ENCODE peak calls at places on chromosomes 4 and X, in six cellular contexts. B, Q, L, V, S and X are unnamed samples.

GRCh38 chr4:40940317-40940720 is 190.6 kb downstream of the NSUN7 start:
- DNase-seq in V (no peak), B (no peak), S (no peak), L (no peak), Q (no peak), X (no peak)

GRCh38 chr4:184313710-184314659 is 96.3 kb upstream of the ENPP6 start:
- DNase-seq in S (peak), V (no peak), Q (no peak), L (no peak), B (peak), X (no peak)

GRCh38 chr4:22857411-22857810 is 164.7 kb downstream of the GBA3 start:
- DNase-seq in B (no peak), L (no peak), S (no peak), Q (no peak), V (no peak), X (no peak)

GRCh38 chr4:38046735-38047487 is 86.7 kb downstream of the PTTG2 start:
- DNase-seq in L (peak), S (no peak), B (peak), V (no peak), Q (no peak), X (peak)

GRCh38 chrX:25536307-25536970 is 520.7 kb upstream of the ARX start:
- DNase-seq in V (no peak), L (no peak), B (no peak), Q (no peak), S (no peak), X (no peak)

GRCh38 chrX:119753639-119754257 is 4.6 kb upstream of the SOWAHD start:
- DNase-seq in L (peak), B (peak), S (peak), V (no peak), Q (peak), X (no peak)

GRCh38 chr4:76699911-76700310 is 198.0 kb downstream of the SOWAHB start:
- DNase-seq in S (no peak), Q (no peak), L (no peak), V (no peak), B (no peak), X (no peak)

GRCh38 chr4:114180481-114180880 is 201.0 kb upstream of the ARSJ start:
- DNase-seq in Q (peak), L (peak), S (peak), V (peak), B (peak), X (peak)

GRCh38 chrX:152915541-152916241 is 17.8 kb downstream of the ZNF185 start:
- DNase-seq in S (peak), V (no peak), B (peak), L (peak), Q (peak), X (no peak)

GRCh38 chr4:145679991-145680455 is at the start of gene C4orf51:
- DNase-seq in S (no peak), Q (peak), L (peak), B (no peak), V (no peak), X (no peak)

GRCh38 chr4:30719363-30720020 is 677 bp upstream of the PCDH7 start:
- DNase-seq in L (peak), B (peak), S (peak), Q (peak), V (no peak), X (peak)

GRCh38 chr4:41377196-41377595 is 120.5 kb downstream of the UCHL1 start:
- DNase-seq in V (no peak), S (no peak), B (no peak), L (no peak), Q (no peak), X (no peak)

DNA sequence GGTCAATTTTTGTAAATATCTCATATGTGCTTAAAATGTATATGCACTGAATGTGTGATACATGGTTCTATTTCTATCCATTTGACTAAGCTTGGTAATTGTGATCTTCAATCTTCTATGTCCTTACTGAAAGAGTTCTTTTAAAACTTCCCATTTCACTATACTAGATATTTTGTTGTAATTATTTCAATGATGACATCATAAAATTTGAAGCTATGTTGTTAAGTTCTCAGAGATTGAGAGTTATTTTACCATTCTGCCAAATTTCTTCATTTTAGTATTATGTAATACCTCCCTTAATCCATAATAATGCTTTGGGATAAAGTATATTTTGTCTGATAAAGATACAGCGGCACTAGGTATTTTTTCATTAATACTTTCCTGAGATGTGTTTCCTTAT is 1307.3 kb downstream of the RPA4 start:
- DNase-seq in V (no peak), Q (no peak), B (no peak), L (no peak), S (no peak), X (no peak)
- H3K14ac ChIP-seq in V (no peak), Q (no peak), B (no peak), L (no peak), S (no peak), X (no peak)

GRCh38 chr4:81550005-81550896 is 78.5 kb upstream of the RASGEF1B start:
- DNase-seq in L (no peak), B (no peak), Q (no peak), S (no peak), V (no peak), X (no peak)
- H3K14ac ChIP-seq in L (no peak), B (peak), Q (no peak), S (no peak), V (no peak), X (no peak)

GRCh38 chr4:16809064-16809463 is 89.4 kb downstream of the LDB2 start:
- DNase-seq in L (no peak), S (no peak), Q (no peak), B (no peak), V (no peak), X (no peak)
- H3K14ac ChIP-seq in L (no peak), S (no peak), Q (no peak), B (no peak), V (no peak), X (no peak)

DNA sequence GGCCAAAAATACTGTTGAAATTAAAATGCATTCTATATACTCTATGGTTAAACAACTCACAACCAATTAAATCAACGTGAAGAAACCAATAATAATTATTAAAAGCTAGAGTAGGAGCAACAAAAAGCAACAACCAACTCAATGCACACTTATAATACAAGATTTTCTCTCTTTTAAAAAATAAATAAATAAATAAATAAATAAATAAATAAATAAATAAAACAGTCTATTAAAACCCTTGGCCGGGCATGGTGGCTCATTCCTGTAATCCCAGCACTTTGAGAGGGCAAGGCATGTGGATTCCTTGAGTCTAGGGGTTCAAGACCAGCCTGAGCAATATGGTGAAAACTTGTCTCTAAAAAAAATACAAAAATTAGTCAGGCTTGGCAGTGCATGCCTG is 62.7 kb downstream of the ENOX2 start:
- DNase-seq in B (no peak), V (no peak), S (no peak), L (no peak), Q (no peak), X (no peak)
- H3K14ac ChIP-seq in B (no peak), V (no peak), S (no peak), L (no peak), Q (no peak), X (no peak)

GRCh38 chrX:1720826-1721225 is 106.0 kb downstream of the ASMT start:
- DNase-seq in V (no peak), Q (no peak), L (no peak), B (no peak), S (no peak), X (no peak)

GRCh38 chrX:1727531-1728027 is 112.7 kb downstream of the ASMT start:
- DNase-seq in Q (no peak), V (peak), B (peak), L (no peak), S (peak), X (peak)

GRCh38 chrX:1725472-1725871 is 110.6 kb downstream of the ASMT start:
- DNase-seq in L (no peak), B (no peak), Q (no peak), V (no peak), S (no peak), X (no peak)
- H3K14ac ChIP-seq in L (no peak), B (no peak), Q (no peak), V (no peak), S (no peak), X (no peak)

GRCh38 chr4:20615492-20616136 is 84.6 kb upstream of the PACRGL start:
- DNase-seq in B (no peak), Q (no peak), S (peak), L (no peak), V (no peak), X (no peak)

GRCh38 chr4:20616313-20616712 is 83.9 kb upstream of the PACRGL start:
- DNase-seq in Q (no peak), V (no peak), S (no peak), B (no peak), L (no peak), X (no peak)

GRCh38 chr4:20618729-20619128 is 81.5 kb upstream of the PACRGL start:
- DNase-seq in L (no peak), B (peak), S (no peak), Q (no peak), V (no peak), X (no peak)

GRCh38 chr4:20618010-20618409 is 82.2 kb upstream of the PACRGL start:
- DNase-seq in L (no peak), V (no peak), S (peak), B (no peak), Q (no peak), X (peak)

GRCh38 chr4:20616848-20617247 is 83.4 kb upstream of the PACRGL start:
- DNase-seq in B (no peak), L (no peak), V (no peak), Q (no peak), S (no peak), X (no peak)
- H3K14ac ChIP-seq in B (peak), L (no peak), V (no peak), Q (no peak), S (no peak), X (no peak)

GRCh38 chrX:70030242-70030823 is 19.4 kb downstream of the AWAT2 start:
- DNase-seq in S (peak), B (peak), L (peak), V (no peak), Q (peak), X (peak)
- H3K14ac ChIP-seq in S (no peak), B (no peak), L (no peak), V (no peak), Q (no peak), X (no peak)

GRCh38 chr4:2875556-2875955 is 31.9 kb downstream of the ADD1 start:
- DNase-seq in V (no peak), Q (no peak), L (no peak), S (no peak), B (no peak), X (no peak)
- H3K14ac ChIP-seq in V (no peak), Q (no peak), L (peak), S (no peak), B (no peak), X (no peak)

GRCh38 chr4:153265311-153266047 is 61.2 kb downstream of the TRIM2 start:
- DNase-seq in V (no peak), Q (peak), L (no peak), B (no peak), S (no peak), X (no peak)

GRCh38 chr4:153267915-153268694 is 63.9 kb downstream of the TRIM2 start:
- DNase-seq in B (no peak), S (no peak), Q (no peak), L (no peak), V (no peak), X (no peak)

GRCh38 chr4:153269223-153269990 is 65.2 kb downstream of the TRIM2 start:
- DNase-seq in S (no peak), Q (no peak), B (no peak), V (no peak), L (no peak), X (no peak)

GRCh38 chr4:153270361-153270760 is 66.1 kb downstream of the TRIM2 start:
- DNase-seq in S (no peak), L (no peak), Q (no peak), B (no peak), V (no peak), X (no peak)

GRCh38 chr4:153267013-153267412 is 62.8 kb downstream of the TRIM2 start:
- DNase-seq in V (no peak), Q (peak), L (peak), S (no peak), B (no peak), X (no peak)
- H3K14ac ChIP-seq in V (no peak), Q (no peak), L (no peak), S (no peak), B (no peak), X (no peak)

GRCh38 chrX:10110316-10110932 is 46.4 kb upstream of the CLCN4 start:
- DNase-seq in Q (no peak), S (no peak), V (no peak), L (no peak), B (no peak), X (no peak)

GRCh38 chrX:10110984-10111363 is 45.8 kb upstream of the CLCN4 start:
- DNase-seq in B (no peak), S (no peak), L (no peak), Q (no peak), V (no peak), X (no peak)

GRCh38 chrX:10106801-10107200 is 50.0 kb upstream of the CLCN4 start:
- DNase-seq in B (no peak), S (no peak), Q (no peak), L (no peak), V (no peak), X (no peak)

GRCh38 chrX:10109695-10110094 is 47.1 kb upstream of the CLCN4 start:
- DNase-seq in V (no peak), Q (no peak), L (no peak), S (no peak), B (no peak), X (no peak)

DNA sequence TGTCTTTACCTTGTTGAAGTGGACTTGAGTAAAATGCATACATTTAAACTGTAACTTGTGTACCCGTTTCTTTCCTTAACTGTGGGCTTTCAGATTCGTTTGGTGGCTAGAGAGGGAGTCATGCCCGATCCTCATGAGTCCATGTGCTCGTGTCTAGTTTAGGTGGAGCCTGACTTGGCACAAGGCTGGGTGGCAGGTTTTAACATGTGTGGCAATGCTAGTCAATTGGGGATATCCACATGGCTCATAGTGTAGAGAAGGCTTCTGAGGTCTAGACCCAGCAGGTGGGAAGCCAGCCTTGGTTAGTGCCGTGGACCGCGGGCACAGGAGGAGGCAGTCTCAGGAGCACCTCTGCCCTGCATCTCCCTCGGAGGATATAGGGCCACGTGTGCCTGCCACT is 48.5 kb upstream of the CLCN4 start:
- DNase-seq in S (no peak), V (no peak), Q (no peak), B (no peak), L (no peak), X (no peak)
- H3K14ac ChIP-seq in S (no peak), V (no peak), Q (no peak), B (no peak), L (no peak), X (no peak)